ENCODE peak calls at places on chromosomes 6 and 20, in eight cellular contexts. S, W, V, M, H, G, O and N are unnamed samples. For H3K27me3, the result is how much of the 10 kb centered on the place peaks cover.

GRCh38 chr6:53203483-53203882 is 54.8 kb upstream of the GCM1 start:
- DNase-seq in O (no peak), W (no peak), M (no peak), G (no peak), S (no peak), V (no peak), H (no peak), N (no peak)

GRCh38 chr20:54173653-54174451 is at the start of gene CYP24A1:
- DNase-seq in O (peak), H (peak), G (peak), W (no peak), M (peak), V (no peak), S (no peak), N (peak)

GRCh38 chr6:54860739-54861138 is 14.2 kb downstream of the FAM83B start:
- DNase-seq in M (no peak), O (no peak), S (no peak), H (no peak), V (no peak), W (no peak), G (no peak), N (no peak)

GRCh38 chr20:60137657-60138245 is 179.5 kb downstream of the CDH26 start:
- DNase-seq in W (peak), S (no peak), M (no peak), H (no peak), G (peak), V (no peak), O (no peak), N (no peak)

GRCh38 chr6:144993870-144994269 is 708.7 kb downstream of the UTRN start:
- DNase-seq in V (no peak), S (no peak), M (no peak), G (peak), H (no peak), W (no peak), O (no peak), N (no peak)

GRCh38 chr6:145836767-145837166 is 22.2 kb upstream of the FBXO30 start:
- DNase-seq in V (no peak), G (peak), H (no peak), S (no peak), M (no peak), W (no peak), O (no peak), N (no peak)

GRCh38 chr6:107634147-107635057 is 144.5 kb downstream of the SOBP start:
- DNase-seq in S (no peak), W (no peak), V (no peak), G (peak), H (no peak), M (no peak), O (no peak), N (no peak)

GRCh38 chr6:169074551-169074950 is 179.1 kb downstream of the THBS2 start:
- DNase-seq in G (peak), V (no peak), O (no peak), M (no peak), S (no peak), W (no peak), H (no peak), N (no peak)

GRCh38 chr6:157272866-157273755 is 50.2 kb downstream of the TMEM242 start:
- DNase-seq in G (peak), H (peak), O (no peak), W (no peak), M (no peak), V (no peak), S (no peak), N (no peak)

GRCh38 chr20:60262967-60263603 is 304.9 kb downstream of the CDH26 start:
- DNase-seq in H (peak), O (peak), V (peak), G (peak), S (no peak), M (peak), W (peak), N (peak)

GRCh38 chr6:5517781-5518180 is 256.5 kb downstream of the FARS2 start:
- DNase-seq in H (no peak), S (no peak), V (peak), M (no peak), O (no peak), W (no peak), G (no peak), N (no peak)

GRCh38 chr6:108728826-108729225 is 119.4 kb upstream of the ARMC2 start:
- DNase-seq in W (no peak), O (no peak), H (no peak), S (no peak), M (no peak), G (no peak), V (no peak), N (no peak)

GRCh38 chr6:91611190-91611589 is 1024.3 kb upstream of the MAP3K7 start:
- DNase-seq in H (no peak), M (no peak), O (no peak), S (no peak), W (no peak), V (no peak), G (no peak), N (no peak)

GRCh38 chr20:51712501-51713212 is 55.5 kb downstream of the ATP9A start:
- DNase-seq in V (no peak), M (no peak), O (no peak), W (no peak), G (peak), S (no peak), H (peak), N (no peak)

GRCh38 chr6:40268166-40268958 is 318.8 kb downstream of the LRFN2 start:
- DNase-seq in G (no peak), W (no peak), S (no peak), M (no peak), O (no peak), H (no peak), V (no peak), N (no peak)

GRCh38 chr6:37027036-37027720 is 21.7 kb downstream of the FGD2 start:
- DNase-seq in O (no peak), V (no peak), M (no peak), G (no peak), W (no peak), S (no peak), H (no peak), N (no peak)

GRCh38 chr6:20976391-20976790 is 442.1 kb downstream of the CDKAL1 start:
- DNase-seq in G (no peak), O (no peak), M (no peak), W (no peak), S (no peak), V (no peak), H (no peak), N (no peak)

GRCh38 chr6:157229733-157230132 is 93.6 kb downstream of the TMEM242 start:
- DNase-seq in W (no peak), G (no peak), V (no peak), O (no peak), M (no peak), S (no peak), H (no peak), N (no peak)

GRCh38 chr20:59628171-59628570 is 23.8 kb downstream of the PHACTR3 start:
- DNase-seq in G (no peak), O (no peak), S (no peak), M (no peak), H (no peak), V (no peak), W (no peak), N (no peak)

GRCh38 chr6:116040980-116041379 is 19.7 kb downstream of the FRK start:
- DNase-seq in W (no peak), S (no peak), O (no peak), V (no peak), H (no peak), G (no peak), M (no peak), N (no peak)

GRCh38 chr20:52261792-52262191 is 70.2 kb upstream of the ZFP64 start:
- DNase-seq in S (no peak), G (no peak), V (no peak), W (no peak), M (no peak), O (no peak), H (no peak), N (no peak)

GRCh38 chr6:74891358-74891811 is 314.5 kb downstream of the COL12A1 start:
- DNase-seq in O (no peak), M (no peak), H (no peak), G (peak), W (no peak), V (no peak), S (peak), N (no peak)

GRCh38 chr6:37056439-37057127 is 51.1 kb downstream of the FGD2 start:
- DNase-seq in S (no peak), G (peak), M (no peak), O (no peak), H (peak), W (no peak), V (no peak), N (no peak)

GRCh38 chr6:26034901-26035300 is 52.3 kb upstream of the HFE start:
- DNase-seq in V (no peak), G (no peak), W (no peak), O (no peak), M (no peak), S (no peak), H (no peak), N (no peak)

GRCh38 chr20:642398-643174 is 10.4 kb downstream of the SRXN1 start:
- DNase-seq in M (no peak), H (peak), V (no peak), G (peak), O (no peak), S (peak), W (no peak), N (peak)

GRCh38 chr6:6661684-6662083 is 73.2 kb downstream of the LY86 start:
- DNase-seq in G (peak), M (no peak), W (no peak), H (no peak), O (peak), V (no peak), S (no peak), N (peak)

GRCh38 chr6:38034269-38034914 is 214.9 kb downstream of the ZFAND3 start:
- DNase-seq in M (no peak), W (no peak), H (no peak), O (no peak), V (no peak), G (peak), S (no peak), N (no peak)

GRCh38 chr6:35014786-35015185 is 125.7 kb downstream of the ANKS1A start:
- DNase-seq in S (no peak), O (no peak), W (no peak), M (no peak), H (no peak), G (peak), V (no peak), N (no peak)

GRCh38 chr6:15256538-15257222 is 10.8 kb downstream of the JARID2 start:
- DNase-seq in G (no peak), M (no peak), W (no peak), O (no peak), V (no peak), S (no peak), H (no peak), N (no peak)

GRCh38 chr20:36848078-36848660 is 27.8 kb upstream of the TLDC2 start:
- DNase-seq in M (no peak), S (peak), V (no peak), O (no peak), G (peak), H (no peak), W (no peak), N (no peak)

GRCh38 chr6:52576392-52577021 is 353 bp downstream of the TRAM2 start:
- DNase-seq in V (peak), S (peak), W (no peak), H (peak), M (peak), O (peak), G (peak), N (peak)

GRCh38 chr6:158993639-158994038 is 6.4 kb downstream of the RSPH3 start:
- DNase-seq in M (no peak), W (no peak), V (no peak), G (no peak), O (no peak), S (no peak), H (no peak), N (no peak)

DNA sequence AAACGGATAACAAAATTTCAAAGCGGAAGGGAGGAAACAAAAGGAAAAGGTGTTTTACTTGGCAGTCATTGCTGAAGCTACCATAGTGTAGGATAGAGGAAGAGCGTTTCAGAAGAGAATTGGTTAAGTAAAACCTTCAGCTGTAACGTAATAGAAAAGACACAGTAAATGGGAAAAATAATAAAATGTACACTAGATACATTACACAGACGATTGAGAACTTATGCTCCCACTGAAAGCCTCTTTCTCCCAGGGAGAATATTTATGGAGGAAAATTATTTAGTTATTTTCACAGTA is 90.8 kb upstream of the PRDM1 start:
- DNase-seq in W (no peak), V (no peak), M (no peak), O (no peak), H (no peak), G (no peak), S (no peak), N (no peak)
- H3K27me3 ChIP-seq in W (under half), V (under half), M (under half), O (half or more), H (under half), G (under half), S (under half), N (half or more)

GRCh38 chr20:49484180-49485140 is 2.0 kb upstream of the KCNB1 start:
- DNase-seq in V (peak), O (peak), M (peak), G (peak), S (peak), H (peak), W (peak), N (peak)

GRCh38 chr20:49483706-49484101 is 1.2 kb upstream of the KCNB1 start:
- DNase-seq in W (no peak), O (no peak), G (no peak), H (peak), S (no peak), V (no peak), M (peak), N (no peak)

GRCh38 chr20:49482621-49483017 is at the start of gene KCNB1:
- DNase-seq in G (peak), H (peak), O (peak), W (peak), S (peak), M (peak), V (peak), N (no peak)

GRCh38 chr20:49482173-49482572 is 295 bp downstream of the KCNB1 start:
- DNase-seq in G (no peak), W (no peak), V (no peak), O (no peak), S (no peak), M (no peak), H (peak), N (no peak)

DNA sequence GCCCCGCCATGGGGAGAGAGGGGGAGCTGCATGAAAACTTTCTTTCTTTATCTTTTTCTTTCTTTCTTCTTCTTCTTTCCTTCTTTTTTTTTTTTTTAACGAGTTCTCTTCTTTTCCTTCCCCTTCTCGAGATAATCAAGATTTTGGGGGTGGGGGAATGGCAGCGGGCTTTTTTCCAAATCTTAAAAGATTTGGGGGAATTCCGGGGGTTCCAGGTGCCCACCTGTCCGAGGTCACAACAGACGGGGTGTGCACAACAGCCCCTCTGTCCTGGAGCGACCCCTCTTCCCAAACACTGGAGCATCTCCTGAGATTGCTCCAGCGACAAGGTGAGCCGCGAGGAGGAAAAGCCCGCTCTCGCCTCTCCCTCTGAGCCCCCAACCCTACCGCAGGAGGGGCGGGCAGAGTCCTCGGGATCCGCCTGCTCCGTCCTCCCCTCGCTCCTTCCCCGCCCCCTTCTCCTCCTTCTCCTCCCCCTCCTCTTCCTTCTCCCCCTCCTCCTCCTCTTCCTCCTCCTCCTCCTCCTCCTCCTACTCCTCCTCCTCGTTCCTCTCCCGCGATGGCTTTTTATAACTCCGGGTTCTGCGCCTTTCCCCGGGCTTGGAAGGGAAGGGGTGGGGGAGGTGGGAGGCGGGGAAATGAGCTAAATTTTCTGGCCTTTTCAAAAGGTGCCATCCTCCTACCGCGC is 694 bp upstream of the KCNB1 start:
- DNase-seq in M (peak), H (peak), G (no peak), W (no peak), O (no peak), S (no peak), V (no peak), N (no peak)
- H3K27me3 ChIP-seq in M (under half), H (under half), G (half or more), W (under half), O (half or more), S (under half), V (under half), N (half or more)

GRCh38 chr20:57013221-57013620 is 253.2 kb downstream of the BMP7 start:
- DNase-seq in V (no peak), O (no peak), W (no peak), H (no peak), S (no peak), M (no peak), G (no peak), N (no peak)
- H3K27me3 ChIP-seq in V (under half), O (half or more), W (under half), H (under half), S (under half), M (under half), G (under half), N (under half)

GRCh38 chr6:30443657-30444450 is 45.5 kb upstream of the HLA-E start:
- DNase-seq in O (no peak), G (peak), H (no peak), M (no peak), S (no peak), W (no peak), V (no peak), N (no peak)
- H3K27me3 ChIP-seq in O (half or more), G (half or more), H (under half), M (under half), S (under half), W (under half), V (half or more), N (half or more)

GRCh38 chr6:135162678-135163439 is 18.2 kb upstream of the MYB start:
- DNase-seq in H (peak), M (peak), W (peak), V (peak), S (no peak), O (peak), G (peak), N (no peak)

GRCh38 chr6:135161996-135162395 is 19.1 kb upstream of the MYB start:
- DNase-seq in G (no peak), H (no peak), M (no peak), O (no peak), S (no peak), V (no peak), W (no peak), N (no peak)

GRCh38 chr6:135161411-135161810 is 19.7 kb upstream of the MYB start:
- DNase-seq in V (no peak), W (no peak), S (no peak), H (no peak), O (no peak), G (no peak), M (no peak), N (no peak)

GRCh38 chr6:135158397-135158796 is 22.7 kb upstream of the MYB start:
- DNase-seq in V (no peak), W (no peak), G (no peak), S (no peak), M (no peak), O (no peak), H (no peak), N (no peak)

DNA sequence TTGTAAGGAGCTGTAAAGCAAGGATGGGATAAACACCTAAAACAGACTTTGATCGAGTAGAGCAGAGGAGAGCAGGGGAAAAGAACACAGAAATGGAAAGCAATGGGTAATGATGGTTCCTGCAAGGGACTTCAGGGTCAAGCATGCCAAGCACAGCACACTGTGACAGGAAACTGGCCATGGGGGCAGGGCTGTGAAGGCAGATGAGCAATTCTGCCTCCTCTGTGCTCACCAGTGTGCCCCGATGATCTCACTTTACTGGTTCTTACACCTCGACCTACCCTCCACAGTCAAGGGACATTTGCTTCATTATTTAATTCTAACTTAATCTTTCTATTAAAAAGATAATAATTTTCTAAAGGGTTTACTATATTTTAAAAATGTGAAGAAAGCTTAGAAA is 21.6 kb upstream of the MYB start:
- DNase-seq in G (peak), M (no peak), H (no peak), S (no peak), V (no peak), O (no peak), W (no peak), N (no peak)
- H3K27me3 ChIP-seq in G (under half), M (under half), H (under half), S (under half), V (under half), O (under half), W (under half), N (under half)

DNA sequence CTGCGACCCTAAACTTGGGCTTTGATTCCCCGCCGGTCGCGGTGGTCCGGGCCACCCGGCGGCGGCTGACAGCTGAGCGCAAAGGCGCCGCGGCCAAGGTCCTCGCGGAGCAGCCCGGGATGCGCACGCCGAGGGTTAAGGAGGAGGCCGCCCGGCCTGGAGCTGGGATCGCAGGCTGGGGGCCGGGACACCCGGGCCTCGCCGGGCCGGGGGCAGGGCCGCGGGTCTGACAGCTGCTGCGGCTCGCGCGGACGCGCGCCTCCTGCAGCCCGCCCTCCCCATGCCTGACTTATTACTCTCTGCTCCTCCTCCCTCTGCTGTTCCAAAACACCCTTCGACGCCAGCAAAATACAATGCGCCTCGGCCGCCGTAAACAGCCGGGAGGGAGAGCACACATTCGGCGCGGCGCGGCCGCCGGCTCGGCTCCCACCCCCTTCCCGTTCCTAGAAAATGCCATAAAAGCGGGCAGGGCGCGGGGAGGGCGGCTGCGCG is 743 bp downstream of the BACH2 start:
- DNase-seq in S (peak), O (peak), V (peak), M (peak), H (peak), W (no peak), G (peak), N (peak)
- H3K27me3 ChIP-seq in S (under half), O (under half), V (under half), M (under half), H (under half), W (under half), G (half or more), N (half or more)

GRCh38 chr20:62447143-62447869 is 20.0 kb upstream of the RBBP8NL start:
- DNase-seq in M (no peak), W (no peak), V (no peak), O (no peak), G (no peak), H (no peak), S (no peak), N (no peak)
- H3K27me3 ChIP-seq in M (under half), W (under half), V (under half), O (half or more), G (under half), H (under half), S (under half), N (under half)